ENCODE peak calls at places on chromosome 22, in four cellular contexts. One of them, this sample, is unnamed.

GRCh38 chr22:41620646-41621098 is at the start of gene DESI1:
- DNase-seq in brain microvascular endothelial cell: no peak
- DNase-seq in tibial nerve: no peak
- DNase-seq in fibroblast of pulmonary artery: no peak
- DNase-seq in this sample: no peak

GRCh38 chr22:48955351-48956311 is 872.0 kb downstream of the BRD1 start:
- DNase-seq in brain microvascular endothelial cell: no peak
- DNase-seq in tibial nerve: no peak
- DNase-seq in fibroblast of pulmonary artery: no peak
- DNase-seq in this sample: no peak

GRCh38 chr22:42680648-42681047 is 31.5 kb upstream of the CYB5R3 start:
- DNase-seq in brain microvascular endothelial cell: peak; percentile 94
- DNase-seq in tibial nerve: no peak
- DNase-seq in fibroblast of pulmonary artery: peak; percentile 94
- DNase-seq in this sample: no peak

GRCh38 chr22:25754527-25755202 is 12.7 kb downstream of the MYO18B start:
- DNase-seq in brain microvascular endothelial cell: peak; percentile 96
- DNase-seq in tibial nerve: no peak
- DNase-seq in fibroblast of pulmonary artery: peak; percentile 87
- DNase-seq in this sample: no peak

GRCh38 chr22:32809786-32810185 is 8.3 kb downstream of the TIMP3 start:
- DNase-seq in brain microvascular endothelial cell: no peak
- DNase-seq in tibial nerve: no peak
- DNase-seq in fibroblast of pulmonary artery: no peak
- DNase-seq in this sample: no peak

GRCh38 chr22:16783930-16784354 is 41.3 kb downstream of the XKR3 start:
- DNase-seq in brain microvascular endothelial cell: no peak
- DNase-seq in tibial nerve: no peak
- DNase-seq in fibroblast of pulmonary artery: no peak
- DNase-seq in this sample: no peak

GRCh38 chr22:21641417-21641794 is 696 bp upstream of the SDF2L1 start:
- DNase-seq in brain microvascular endothelial cell: no peak
- DNase-seq in tibial nerve: peak; percentile 43
- DNase-seq in fibroblast of pulmonary artery: peak; percentile 62
- DNase-seq in this sample: no peak

GRCh38 chr22:23418159-23418788 is 161.8 kb downstream of the IGLL1 start:
- DNase-seq in brain microvascular endothelial cell: no peak
- DNase-seq in tibial nerve: no peak
- DNase-seq in fibroblast of pulmonary artery: no peak
- DNase-seq in this sample: no peak

GRCh38 chr22:20728523-20729190 is 45.3 kb upstream of the SERPIND1 start:
- DNase-seq in brain microvascular endothelial cell: no peak
- DNase-seq in tibial nerve: no peak
- DNase-seq in fibroblast of pulmonary artery: no peak
- DNase-seq in this sample: no peak

GRCh38 chr22:26479792-26480610 is 3.6 kb downstream of the HPS4 start:
- DNase-seq in brain microvascular endothelial cell: no peak
- DNase-seq in tibial nerve: no peak
- DNase-seq in fibroblast of pulmonary artery: no peak
- DNase-seq in this sample: no peak

GRCh38 chr22:38135133-38135706 is 24.7 kb upstream of the BAIAP2L2 start:
- DNase-seq in brain microvascular endothelial cell: peak; percentile 81
- DNase-seq in tibial nerve: no peak
- DNase-seq in fibroblast of pulmonary artery: peak; percentile 85
- DNase-seq in this sample: no peak

GRCh38 chr22:20869234-20869633 is 10.4 kb downstream of the SNAP29 start:
- DNase-seq in brain microvascular endothelial cell: no peak
- DNase-seq in tibial nerve: no peak
- DNase-seq in fibroblast of pulmonary artery: no peak
- DNase-seq in this sample: no peak

GRCh38 chr22:48919851-48920589 is 907.7 kb downstream of the BRD1 start:
- DNase-seq in brain microvascular endothelial cell: no peak
- DNase-seq in tibial nerve: no peak
- DNase-seq in fibroblast of pulmonary artery: no peak
- DNase-seq in this sample: no peak

GRCh38 chr22:20118572-20119020 is 1.6 kb upstream of the TRMT2A start:
- DNase-seq in brain microvascular endothelial cell: no peak
- DNase-seq in tibial nerve: no peak
- DNase-seq in fibroblast of pulmonary artery: no peak
- DNase-seq in this sample: no peak

GRCh38 chr22:32753591-32753990 is 47.9 kb upstream of the TIMP3 start:
- DNase-seq in brain microvascular endothelial cell: no peak
- DNase-seq in tibial nerve: no peak
- DNase-seq in fibroblast of pulmonary artery: no peak
- DNase-seq in this sample: no peak

GRCh38 chr22:25018009-25018408 is 65.5 kb downstream of the KIAA1671 start:
- DNase-seq in brain microvascular endothelial cell: no peak
- DNase-seq in tibial nerve: no peak
- DNase-seq in fibroblast of pulmonary artery: peak; percentile 55
- DNase-seq in this sample: no peak

GRCh38 chr22:31488988-31489617 is 539 bp downstream of the EIF4ENIF1 start:
- DNase-seq in brain microvascular endothelial cell: peak; percentile 9
- DNase-seq in tibial nerve: no peak
- DNase-seq in fibroblast of pulmonary artery: peak; percentile 27
- DNase-seq in this sample: no peak

GRCh38 chr22:22982616-22983015 is 87.7 kb upstream of the GNAZ start:
- DNase-seq in brain microvascular endothelial cell: no peak
- DNase-seq in tibial nerve: no peak
- DNase-seq in fibroblast of pulmonary artery: no peak
- DNase-seq in this sample: no peak

GRCh38 chr22:33162196-33162595 is 104.0 kb upstream of the SYN3 start:
- DNase-seq in brain microvascular endothelial cell: no peak
- DNase-seq in tibial nerve: no peak
- DNase-seq in fibroblast of pulmonary artery: no peak
- DNase-seq in this sample: no peak

GRCh38 chr22:31588970-31589675 is 72.9 kb downstream of the PISD start:
- DNase-seq in brain microvascular endothelial cell: no peak
- DNase-seq in tibial nerve: no peak
- DNase-seq in fibroblast of pulmonary artery: no peak
- DNase-seq in this sample: no peak

GRCh38 chr22:37662039-37662438 is 3.5 kb downstream of the PDXP start:
- DNase-seq in brain microvascular endothelial cell: no peak
- DNase-seq in tibial nerve: no peak
- DNase-seq in fibroblast of pulmonary artery: no peak
- DNase-seq in this sample: no peak

GRCh38 chr22:45709866-45710265 is 38.2 kb downstream of the ATXN10 start:
- DNase-seq in brain microvascular endothelial cell: peak; percentile 37
- DNase-seq in tibial nerve: no peak
- DNase-seq in fibroblast of pulmonary artery: no peak
- DNase-seq in this sample: no peak

GRCh38 chr22:28019360-28019759 is 100.3 kb upstream of the PITPNB start:
- DNase-seq in brain microvascular endothelial cell: no peak
- DNase-seq in tibial nerve: no peak
- DNase-seq in fibroblast of pulmonary artery: no peak
- DNase-seq in this sample: no peak

GRCh38 chr22:17562906-17563870 is at the start of gene SLC25A18:
- DNase-seq in brain microvascular endothelial cell: no peak
- DNase-seq in tibial nerve: peak; percentile 50
- DNase-seq in fibroblast of pulmonary artery: peak; percentile 77
- DNase-seq in this sample: no peak

DNA sequence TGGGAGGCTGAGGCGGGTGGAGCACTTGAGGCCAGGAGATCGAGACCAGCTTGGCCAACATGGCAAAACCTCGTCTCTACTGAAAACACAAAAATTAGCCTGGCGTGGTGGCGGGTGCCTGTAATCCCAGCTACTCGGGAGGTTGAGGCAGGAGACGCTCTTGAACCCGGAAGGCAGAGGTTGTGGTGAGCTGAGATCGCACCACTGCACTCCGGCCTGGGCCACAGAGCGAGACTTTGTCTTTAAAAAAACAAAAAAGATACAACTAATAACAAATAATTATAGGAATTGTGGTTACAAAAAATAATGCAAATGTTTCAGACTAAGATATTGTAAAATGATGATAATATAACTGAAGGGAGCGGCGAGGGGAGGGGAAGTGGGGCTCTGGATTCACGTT is 90.3 kb upstream of the RTL6 start:
- DNase-seq in brain microvascular endothelial cell: no peak
- DNase-seq in tibial nerve: no peak
- DNase-seq in fibroblast of pulmonary artery: no peak
- DNase-seq in this sample: no peak
- H3K4me3 ChIP-seq in brain microvascular endothelial cell: no peak overlapping the region
- H3K4me3 ChIP-seq in tibial nerve: no peak overlapping the region
- H3K4me3 ChIP-seq in fibroblast of pulmonary artery: no peak overlapping the region
- H3K4me3 ChIP-seq in this sample: no peak overlapping the region

GRCh38 chr22:46996595-46997310 is 234.3 kb downstream of the TBC1D22A start:
- DNase-seq in brain microvascular endothelial cell: no peak
- DNase-seq in tibial nerve: no peak
- DNase-seq in fibroblast of pulmonary artery: no peak
- DNase-seq in this sample: no peak
- TF ChIP-seq CTCF in brain microvascular endothelial cell: peak; percentile 44
- TF ChIP-seq CTCF in tibial nerve: no peak
- TF ChIP-seq CTCF in fibroblast of pulmonary artery: no peak
- TF ChIP-seq CTCF in this sample: peak; percentile 9

DNA sequence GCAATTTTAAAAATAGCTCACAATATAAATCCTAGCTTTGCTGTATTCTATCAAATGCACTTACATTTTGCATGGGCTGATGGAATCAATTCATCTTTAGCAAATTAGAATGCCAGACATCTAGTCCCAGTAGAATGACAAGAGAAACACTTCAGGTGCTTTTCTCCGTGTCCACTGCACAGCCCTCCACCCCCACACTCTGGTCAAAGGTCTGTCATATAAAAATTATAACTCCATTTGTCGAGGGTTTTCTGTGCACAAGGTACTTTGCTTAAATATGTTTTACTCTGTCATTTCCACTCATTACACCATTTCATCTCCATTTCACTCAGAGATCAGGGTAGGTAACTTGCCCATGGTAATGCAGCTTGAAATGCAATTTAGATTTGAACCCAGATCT is 20.2 kb upstream of the TNRC6B start:
- DNase-seq in brain microvascular endothelial cell: no peak
- DNase-seq in tibial nerve: no peak
- DNase-seq in fibroblast of pulmonary artery: no peak
- DNase-seq in this sample: no peak
- H3K4me3 ChIP-seq in brain microvascular endothelial cell: no peak overlapping the region
- H3K4me3 ChIP-seq in tibial nerve: no peak overlapping the region
- H3K4me3 ChIP-seq in fibroblast of pulmonary artery: no peak overlapping the region
- H3K4me3 ChIP-seq in this sample: no peak overlapping the region

GRCh38 chr22:29260031-29260560 is 7.7 kb downstream of the RHBDD3 start:
- DNase-seq in brain microvascular endothelial cell: no peak
- DNase-seq in tibial nerve: no peak
- DNase-seq in fibroblast of pulmonary artery: no peak
- DNase-seq in this sample: no peak

GRCh38 chr22:29257751-29258181 is 10.0 kb downstream of the RHBDD3 start:
- DNase-seq in brain microvascular endothelial cell: no peak
- DNase-seq in tibial nerve: no peak
- DNase-seq in fibroblast of pulmonary artery: no peak
- DNase-seq in this sample: no peak

GRCh38 chr22:29258407-29259252 is 9.2 kb downstream of the RHBDD3 start:
- DNase-seq in brain microvascular endothelial cell: no peak
- DNase-seq in tibial nerve: no peak
- DNase-seq in fibroblast of pulmonary artery: no peak
- DNase-seq in this sample: no peak

GRCh38 chr22:29260601-29261315 is 7.0 kb downstream of the RHBDD3 start:
- DNase-seq in brain microvascular endothelial cell: no peak
- DNase-seq in tibial nerve: no peak
- DNase-seq in fibroblast of pulmonary artery: no peak
- DNase-seq in this sample: no peak

DNA sequence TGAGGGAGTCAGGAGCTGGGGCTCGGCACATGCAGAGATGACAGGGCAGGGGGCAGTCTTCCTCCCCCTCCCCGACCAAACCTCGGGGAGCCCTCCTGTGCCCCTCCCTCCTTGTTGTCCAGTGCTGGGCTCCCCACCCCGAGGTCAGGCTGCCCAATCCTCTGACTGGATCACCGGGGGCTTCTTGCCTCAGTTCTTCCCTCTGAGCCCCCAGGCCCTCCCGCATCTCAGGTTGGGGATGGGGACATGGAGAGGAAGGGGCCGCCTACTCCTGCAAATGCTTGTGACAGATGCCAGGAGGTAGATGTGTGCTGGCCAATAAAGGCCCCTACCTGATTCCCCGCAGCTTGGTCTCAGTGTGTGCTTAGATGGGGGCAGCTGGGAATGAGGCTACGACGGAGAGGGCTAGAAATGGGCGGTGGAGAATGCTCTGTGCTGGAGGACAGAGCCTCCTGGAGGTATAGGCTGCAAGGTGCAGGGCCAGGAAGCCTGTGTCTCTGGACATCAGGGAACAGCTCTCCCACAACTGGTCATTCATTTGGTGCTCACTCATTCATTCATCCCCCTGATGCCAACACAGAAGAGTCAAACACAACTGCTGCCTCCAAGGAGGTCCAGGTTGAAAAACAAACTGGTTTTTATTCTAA is 8.4 kb downstream of the RHBDD3 start:
- DNase-seq in brain microvascular endothelial cell: no peak
- DNase-seq in tibial nerve: no peak
- DNase-seq in fibroblast of pulmonary artery: no peak
- DNase-seq in this sample: no peak
- TF ChIP-seq CTCF in brain microvascular endothelial cell: peak; percentile 42
- TF ChIP-seq CTCF in tibial nerve: no peak
- TF ChIP-seq CTCF in fibroblast of pulmonary artery: peak; percentile 8
- TF ChIP-seq CTCF in this sample: no peak

GRCh38 chr22:35664955-35665577 is 16.8 kb downstream of the APOL6 start:
- DNase-seq in brain microvascular endothelial cell: no peak
- DNase-seq in tibial nerve: no peak
- DNase-seq in fibroblast of pulmonary artery: no peak
- DNase-seq in this sample: no peak

GRCh38 chr22:35657571-35658312 is 9.5 kb downstream of the APOL6 start:
- DNase-seq in brain microvascular endothelial cell: no peak
- DNase-seq in tibial nerve: no peak
- DNase-seq in fibroblast of pulmonary artery: peak; percentile 39
- DNase-seq in this sample: no peak

GRCh38 chr22:35661377-35661937 is 13.2 kb downstream of the APOL6 start:
- DNase-seq in brain microvascular endothelial cell: peak; percentile 54
- DNase-seq in tibial nerve: no peak
- DNase-seq in fibroblast of pulmonary artery: no peak
- DNase-seq in this sample: no peak

DNA sequence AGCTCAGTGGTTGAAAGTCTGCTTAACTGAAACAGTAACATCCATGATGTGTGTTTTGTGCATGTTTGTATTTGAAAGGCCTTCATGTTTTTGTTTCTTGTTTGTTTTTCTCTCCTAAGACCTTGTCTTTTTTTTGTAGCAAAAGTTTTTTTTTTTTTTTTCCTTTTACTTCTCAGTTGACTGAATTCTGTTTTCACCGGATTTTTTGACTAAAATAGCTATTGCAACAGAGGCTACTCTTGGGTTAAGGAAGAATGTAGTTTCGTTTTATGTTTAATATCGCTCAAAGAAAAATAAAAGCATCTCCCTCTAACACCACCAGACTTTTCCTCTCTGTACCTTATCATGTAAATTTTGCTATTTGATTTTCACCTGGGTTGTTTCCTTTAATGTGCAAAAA is 15.1 kb downstream of the APOL6 start:
- DNase-seq in brain microvascular endothelial cell: no peak
- DNase-seq in tibial nerve: no peak
- DNase-seq in fibroblast of pulmonary artery: peak; percentile 35
- DNase-seq in this sample: no peak
- H3K4me3 ChIP-seq in brain microvascular endothelial cell: no peak overlapping the region
- H3K4me3 ChIP-seq in tibial nerve: no peak overlapping the region
- H3K4me3 ChIP-seq in fibroblast of pulmonary artery: no peak overlapping the region
- H3K4me3 ChIP-seq in this sample: no peak overlapping the region

This sample was measured in GM12864.